ENCODE peak calls at places on chromosomes 4 and X, in seven cellular contexts. M is OCI-LY7, X is dorsolateral prefrontal cortex, D is left lung, I is AG09319, F is right atrium auricular region, Z is psoas muscle. T is an unnamed sample.

GRCh38 chr4:20591571-20592455 is 108.4 kb upstream of the PACRGL start:
- DNase-seq in M (no peak), X (no peak), D (no peak), I (no peak), F (no peak), Z (no peak), T (no peak)

GRCh38 chr4:186915816-186916215 is 192.2 kb upstream of the FAT1 start:
- DNase-seq in M (no peak), X (no peak), D (no peak), I (no peak), F (no peak), Z (no peak), T (no peak)

GRCh38 chr4:92232566-92232965 is 71.2 kb upstream of the GRID2 start:
- DNase-seq in M (no peak), X (no peak), D (no peak), I (no peak), F (no peak), Z (no peak), T (no peak)

GRCh38 chr4:102196221-102196620 is 149.1 kb downstream of the SLC39A8 start:
- DNase-seq in M (no peak), X (no peak), D (no peak), I (no peak), F (no peak), Z (no peak), T (no peak)

GRCh38 chrX:75522565-75523411 is at the start of gene ZDHHC15:
- DNase-seq in M (no peak), X (peak), D (peak), I (no peak), F (peak), Z (peak), T (no peak)

GRCh38 chr4:173505924-173506779 is 23.9 kb downstream of the HAND2 start:
- DNase-seq in M (peak), X (no peak), D (no peak), I (no peak), F (peak), Z (no peak), T (peak)

GRCh38 chr4:87995435-87995834 is 12.0 kb upstream of the PKD2 start:
- DNase-seq in M (no peak), X (no peak), D (no peak), I (no peak), F (no peak), Z (no peak), T (no peak)

GRCh38 chrX:154325541-154325940 is 29.9 kb downstream of the TKTL1 start:
- DNase-seq in M (no peak), X (no peak), D (no peak), I (no peak), F (no peak), Z (no peak), T (no peak)

GRCh38 chrX:3145716-3146115 is 104.4 kb downstream of the ARSF start:
- DNase-seq in M (no peak), X (no peak), D (no peak), I (no peak), F (no peak), Z (no peak), T (no peak)

GRCh38 chrX:111010151-111010550 is 85.8 kb upstream of the PAK3 start:
- DNase-seq in M (no peak), X (no peak), D (no peak), I (no peak), F (no peak), Z (no peak), T (no peak)

GRCh38 chr4:121726642-121727268 is 30.0 kb upstream of the ANXA5 start:
- DNase-seq in M (peak), X (no peak), D (no peak), I (no peak), F (no peak), Z (no peak), T (no peak)

GRCh38 chr4:151993521-151993920 is 232.7 kb upstream of the GATB start:
- DNase-seq in M (no peak), X (no peak), D (no peak), I (no peak), F (no peak), Z (no peak), T (no peak)

GRCh38 chrX:18448416-18448815 is 23.0 kb downstream of the CDKL5 start:
- DNase-seq in M (no peak), X (no peak), D (no peak), I (no peak), F (no peak), Z (no peak), T (no peak)

DNA sequence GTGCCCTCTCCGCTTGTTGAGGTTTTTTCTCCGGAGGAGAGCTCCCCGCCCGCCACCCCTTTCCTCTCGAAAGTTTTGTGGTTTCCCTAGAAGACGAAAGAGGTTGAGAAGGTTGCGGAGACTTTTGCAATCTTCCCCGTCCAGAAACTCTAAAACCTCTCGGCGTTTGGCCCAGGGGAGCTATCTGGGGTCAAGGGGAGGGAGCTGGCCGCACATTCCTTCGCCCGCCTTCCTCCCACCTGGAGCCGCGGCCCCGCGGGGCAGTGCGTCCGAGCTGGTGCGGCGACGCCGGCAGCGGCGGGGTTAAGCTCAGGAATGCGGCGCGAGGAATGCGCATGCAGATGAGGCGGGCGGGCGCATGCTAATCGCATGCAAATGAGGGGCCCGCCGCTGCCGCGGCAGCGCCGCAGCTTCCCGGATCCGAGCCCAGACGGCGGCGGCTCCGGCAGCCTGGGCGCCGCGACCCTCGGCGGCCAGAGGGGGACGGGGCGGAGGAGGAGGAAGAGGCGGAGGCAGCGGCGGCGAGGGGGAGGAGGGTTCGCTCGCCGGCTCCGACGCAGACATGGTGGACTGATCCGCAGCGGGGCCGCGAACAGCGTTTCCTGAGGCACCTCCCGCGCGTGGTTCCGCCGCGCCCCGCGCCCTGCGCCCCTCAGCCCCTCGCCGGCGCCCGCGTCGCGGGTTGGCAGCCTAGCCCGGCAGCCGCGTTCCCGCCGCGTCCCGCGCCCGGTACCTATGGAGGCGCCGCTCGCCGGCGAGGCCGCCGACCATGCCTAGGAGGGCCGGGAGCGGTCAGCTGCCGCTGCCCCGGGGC is at the start of gene WWC2:
- DNase-seq in M (no peak), X (peak), D (peak), I (peak), F (peak), Z (peak), T (peak)
- TF ChIP-seq CTCF in M (no peak), X (peak), D (no peak), I (no peak), F (no peak), Z (no peak), T (no peak)

GRCh38 chr4:180558427-180558826 is 1684.8 kb upstream of the TENM3 start:
- DNase-seq in M (no peak), X (no peak), D (no peak), I (no peak), F (no peak), Z (no peak), T (no peak)

GRCh38 chr4:180560896-180561295 is 1682.3 kb upstream of the TENM3 start:
- DNase-seq in M (no peak), X (no peak), D (no peak), I (peak), F (no peak), Z (no peak), T (no peak)

GRCh38 chr4:180557348-180557747 is 1685.9 kb upstream of the TENM3 start:
- DNase-seq in M (peak), X (no peak), D (no peak), I (no peak), F (no peak), Z (no peak), T (no peak)
- TF ChIP-seq CTCF in M (peak), X (peak), D (no peak), I (no peak), F (no peak), Z (no peak), T (no peak)

GRCh38 chr4:175953960-175954521 is 111.6 kb upstream of the WDR17 start:
- DNase-seq in M (peak), X (no peak), D (no peak), I (no peak), F (no peak), Z (no peak), T (no peak)
- TF ChIP-seq CTCF in M (peak), X (no peak), D (no peak), I (no peak), F (no peak), Z (no peak), T (no peak)

DNA sequence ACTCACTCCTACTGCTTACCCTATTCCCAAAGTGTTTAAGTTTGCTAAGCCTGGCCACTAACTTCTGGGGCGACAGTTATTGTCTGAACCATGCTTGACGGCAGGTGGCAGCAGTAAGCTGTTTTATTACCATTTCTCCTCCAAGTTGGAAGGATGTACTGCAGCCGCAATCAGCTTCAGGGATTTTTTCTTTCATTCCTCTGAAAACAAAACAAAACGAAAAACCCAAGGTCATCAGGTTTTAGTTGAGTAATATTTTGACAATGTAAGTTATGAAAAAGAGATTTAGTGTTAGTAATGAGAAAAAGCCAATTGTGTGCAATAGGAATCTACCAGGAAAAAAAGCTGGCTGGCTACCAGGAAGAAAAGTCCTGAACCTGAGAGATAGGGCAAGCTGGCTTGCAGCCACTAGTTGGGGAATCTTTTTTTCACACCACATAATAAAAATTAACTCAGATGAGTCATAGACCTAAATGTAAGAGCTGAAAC is 13.2 kb upstream of the RAB9B start:
- DNase-seq in M (peak), X (peak), D (peak), I (peak), F (peak), Z (peak), T (no peak)
- TF ChIP-seq CTCF in M (peak), X (peak), D (peak), I (peak), F (peak), Z (peak), T (peak)